ENCODE peak calls at places on chromosomes 11 and 22, in four cellular contexts. Z is WTC11, B is HepG2, J is GM12878. W is an unnamed sample.

GRCh38 chr11:73258104-73258684 is 13.9 kb upstream of the P2RY6 start:
- DNase-seq in Z (no peak), J (no peak), B (no peak), W (no peak)

GRCh38 chr11:38019072-38019775 is 1421.2 kb upstream of the RAG2 start:
- DNase-seq in B (peak), Z (peak), J (no peak), W (no peak)

GRCh38 chr11:71420455-71421241 is 27.5 kb downstream of the DHCR7 start:
- DNase-seq in B (peak), Z (peak), J (peak), W (peak)

GRCh38 chr11:44036811-44037657 is 10.7 kb upstream of the ACCSL start:
- DNase-seq in B (peak), Z (peak), J (peak), W (peak)

GRCh38 chr11:122556605-122557004 is 98.9 kb upstream of the UBASH3B start:
- DNase-seq in B (no peak), J (no peak), Z (peak), W (no peak)

GRCh38 chr11:123166095-123166559 is 28.9 kb downstream of the CLMP start:
- DNase-seq in Z (peak), J (no peak), B (no peak), W (no peak)

GRCh38 chr22:22407061-22407460 is 101.5 kb downstream of the ZNF280B start:
- DNase-seq in Z (no peak), J (no peak), B (no peak), W (no peak)

GRCh38 chr11:78000193-78000592 is 5.7 kb upstream of the INTS4 start:
- DNase-seq in Z (peak), J (no peak), B (peak), W (peak)

GRCh38 chr11:129210831-129211181 is 18.7 kb upstream of the ARHGAP32 start:
- DNase-seq in Z (no peak), B (no peak), J (no peak), W (no peak)

GRCh38 chr22:29693671-29694070 is 26.1 kb upstream of the CABP7 start:
- DNase-seq in B (no peak), Z (no peak), J (no peak), W (no peak)

GRCh38 chr11:129319201-129319600 is 56.4 kb upstream of the BARX2 start:
- DNase-seq in J (no peak), B (no peak), Z (no peak), W (no peak)

DNA sequence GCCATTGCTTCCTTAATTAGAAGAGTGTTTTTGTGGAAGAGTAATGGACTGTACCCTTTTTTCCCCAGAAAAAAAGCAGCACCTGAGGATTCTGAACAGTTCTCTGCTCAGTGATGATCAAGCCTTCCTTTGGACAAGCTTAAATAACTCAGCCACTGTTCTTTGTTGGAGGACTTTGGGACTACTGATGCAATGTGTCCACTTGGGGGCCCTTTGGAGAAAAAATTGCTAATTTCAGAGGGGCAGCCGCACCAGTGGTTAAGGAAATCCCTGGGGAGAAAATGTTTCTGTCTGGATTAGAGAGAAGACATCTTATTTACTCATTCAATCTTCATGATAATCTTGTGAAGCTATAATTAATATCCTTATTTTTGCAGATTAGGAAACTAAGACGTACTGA is 5.3 kb upstream of the KMT2A start:
- DNase-seq in Z (no peak), B (peak), J (no peak), W (no peak)
- TF ChIP-seq NR2C2 in Z (no peak), B (no peak), J (no peak), W (no peak)

GRCh38 chr11:12625438-12626071 is 48.7 kb upstream of the TEAD1 start:
- DNase-seq in J (no peak), B (no peak), Z (no peak), W (peak)
- TF ChIP-seq NR2C2 in J (no peak), B (no peak), Z (no peak), W (no peak)

DNA sequence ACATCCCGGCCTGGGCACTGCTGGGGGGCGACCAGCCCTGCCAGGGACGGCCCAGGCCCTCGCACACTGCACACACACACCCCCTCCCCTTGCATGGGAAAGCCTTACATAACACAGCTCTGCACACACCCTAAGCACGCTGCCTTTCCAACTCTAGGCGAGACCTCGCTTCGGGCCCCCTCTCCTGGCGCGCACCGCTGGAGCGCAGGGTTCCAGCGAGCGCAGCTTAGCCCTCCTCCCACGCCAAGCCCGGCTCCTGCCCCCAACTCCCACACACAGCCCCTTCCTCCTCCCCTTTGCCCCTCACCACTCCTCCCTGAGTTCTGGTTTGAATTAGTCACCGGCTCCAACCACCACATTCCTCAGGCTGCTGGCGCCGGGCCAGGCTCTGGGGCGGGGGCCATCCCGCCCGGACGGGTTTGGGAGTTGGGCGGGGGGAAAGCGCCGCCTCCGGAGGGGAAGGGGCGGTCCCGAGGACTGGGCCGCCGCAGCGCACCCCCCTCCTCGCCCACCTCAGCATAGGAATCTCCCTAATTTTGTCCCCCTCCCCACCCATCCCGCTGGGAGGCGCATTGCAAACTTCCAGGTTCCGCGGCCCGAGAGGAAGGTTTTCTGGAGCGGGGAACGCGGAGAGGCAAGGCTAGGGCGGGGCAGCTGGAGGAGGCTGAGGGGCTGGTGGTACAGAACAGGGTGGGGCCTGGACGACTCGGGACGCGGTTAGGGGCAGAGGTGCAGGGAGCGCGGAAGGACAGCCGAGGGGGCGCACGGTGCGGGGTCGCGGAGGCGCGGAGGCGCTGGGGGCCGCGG is 966 bp downstream of the AHNAK start:
- DNase-seq in Z (peak), J (no peak), B (peak), W (peak)
- TF ChIP-seq NR2C2 in Z (no peak), J (no peak), B (peak), W (peak)

GRCh38 chr11:8728566-8728965 is 46.0 kb downstream of the RPL27A start:
- DNase-seq in Z (no peak), J (no peak), B (no peak), W (no peak)
- TF ChIP-seq NR2C2 in Z (no peak), J (no peak), B (no peak), W (no peak)

W was measured in K562.